ENCODE peak calls at places on chromosomes 4 and X, in ten cellular contexts. D is RWPE1; Q is transverse colon; F is ovary; V is A549; O is kidney; P is right cardiac atrium; A is Panc1; E is H9; C is CD4-positive, alpha-beta memory T cell. K is an unnamed sample.

GRCh38 chr4:52103314-52103713 is 52.2 kb downstream of the SPATA18 start:
- DNase-seq in E (no peak), A (peak), D (peak), O (no peak), F (no peak), V (peak), Q (no peak), P (no peak), C (no peak), K (no peak)

GRCh38 chrX:103535206-103535605 is 15.9 kb upstream of the RAB40A start:
- DNase-seq in P (no peak), C (no peak), Q (no peak), E (no peak), V (no peak), A (no peak), D (no peak), F (no peak), O (no peak), K (no peak)

GRCh38 chr4:949656-950055 is 17.4 kb downstream of the TMEM175 start:
- DNase-seq in O (peak), D (no peak), Q (no peak), F (no peak), C (no peak), P (no peak), V (no peak), A (no peak), E (no peak), K (no peak)

GRCh38 chr4:42150653-42151567 is 1.5 kb downstream of the BEND4 start:
- DNase-seq in P (peak), V (no peak), O (peak), E (peak), A (no peak), D (no peak), F (no peak), C (no peak), Q (peak), K (no peak)

GRCh38 chrX:109987884-109988283 is 15.0 kb upstream of the TMEM164 start:
- DNase-seq in D (no peak), A (no peak), F (peak), P (no peak), E (no peak), C (no peak), V (no peak), Q (no peak), O (no peak), K (no peak)

GRCh38 chr4:121278811-121279368 is 101.9 kb downstream of the QRFPR start:
- DNase-seq in V (no peak), P (no peak), D (no peak), C (no peak), F (no peak), E (no peak), Q (no peak), A (no peak), O (no peak), K (peak)

GRCh38 chrX:7045238-7045955 is 102.1 kb upstream of the STS start:
- DNase-seq in C (no peak), E (no peak), F (no peak), O (no peak), A (no peak), V (no peak), Q (no peak), D (no peak), P (no peak), K (no peak)

GRCh38 chr4:121070696-121071639 is 1.4 kb downstream of the NDNF start:
- DNase-seq in O (peak), Q (peak), A (no peak), C (peak), D (peak), P (peak), F (peak), E (peak), V (peak), K (no peak)

GRCh38 chr4:92305878-92306520 is 2.2 kb downstream of the GRID2 start:
- DNase-seq in E (no peak), O (peak), P (no peak), D (no peak), F (no peak), A (no peak), Q (no peak), C (no peak), V (no peak), K (no peak)

GRCh38 chr4:176735300-176735699 is 57.4 kb downstream of the VEGFC start:
- DNase-seq in E (no peak), C (no peak), D (no peak), V (no peak), A (no peak), O (no peak), P (no peak), F (no peak), Q (no peak), K (peak)

GRCh38 chr4:3062466-3062865 is 11.9 kb downstream of the HTT-AS start:
- DNase-seq in O (no peak), Q (no peak), C (no peak), E (no peak), P (no peak), V (no peak), F (no peak), A (no peak), D (no peak), K (no peak)

GRCh38 chr4:182937268-182938208 is 20.4 kb upstream of the DCTD start:
- DNase-seq in D (no peak), P (no peak), Q (no peak), E (no peak), F (no peak), O (no peak), C (no peak), V (no peak), A (no peak), K (no peak)

GRCh38 chr4:39559641-39560040 is 32.4 kb upstream of the UGDH start:
- DNase-seq in V (peak), A (no peak), P (peak), Q (peak), C (no peak), O (no peak), D (no peak), F (no peak), E (no peak), K (no peak)

GRCh38 chrX:120874678-120875557 is 748 bp downstream of the CT47B1 start:
- DNase-seq in Q (no peak), A (no peak), O (peak), V (no peak), P (no peak), D (no peak), C (no peak), F (no peak), E (no peak), K (no peak)

GRCh38 chrX:133575501-133575900 is 160.2 kb upstream of the GPC4 start:
- DNase-seq in C (no peak), A (no peak), Q (no peak), P (no peak), D (no peak), O (no peak), F (no peak), V (no peak), E (no peak), K (no peak)

GRCh38 chr4:55500072-55500471 is 46.6 kb downstream of the CLOCK start:
- DNase-seq in E (no peak), F (no peak), V (no peak), D (no peak), C (no peak), A (no peak), Q (no peak), O (no peak), P (no peak), K (no peak)

GRCh38 chr4:119729815-119730643 is 101.4 kb upstream of the PDE5A start:
- DNase-seq in A (peak), D (peak), P (peak), E (no peak), F (no peak), V (peak), Q (peak), C (no peak), O (peak), K (peak)

GRCh38 chrX:141903400-141904155 is at the start of gene MAGEC1:
- DNase-seq in E (no peak), Q (no peak), D (no peak), A (no peak), O (no peak), F (no peak), V (no peak), P (no peak), C (no peak), K (no peak)

GRCh38 chrX:150508018-150508417 is 60.4 kb upstream of the MTM1 start:
- DNase-seq in E (no peak), Q (no peak), P (no peak), C (no peak), V (no peak), D (no peak), O (no peak), A (no peak), F (peak), K (no peak)

GRCh38 chrX:16320765-16321355 is 153.6 kb downstream of the MAGEB17 start:
- DNase-seq in C (no peak), P (no peak), D (peak), V (peak), F (no peak), E (no peak), Q (no peak), A (no peak), O (no peak), K (peak)

GRCh38 chr4:99024481-99025275 is 29.2 kb downstream of the METAP1 start:
- DNase-seq in E (no peak), V (peak), Q (peak), F (no peak), O (no peak), P (no peak), D (no peak), A (no peak), C (no peak), K (no peak)
- H3K27ac ChIP-seq in E (no peak), V (peak), Q (peak), F (no peak), O (peak), P (peak), D (no peak), A (no peak), C (no peak), K (no peak)

GRCh38 chr4:8181844-8182243 is 17.2 kb upstream of the SH3TC1 start:
- DNase-seq in A (no peak), F (no peak), E (no peak), P (peak), C (no peak), V (peak), D (no peak), O (peak), Q (peak), K (no peak)
- H3K27ac ChIP-seq in A (no peak), F (no peak), E (no peak), P (no peak), C (no peak), V (peak), D (peak), O (peak), Q (peak), K (no peak)

GRCh38 chr4:186728631-186729271 is 5.1 kb upstream of the FAT1 start:
- DNase-seq in E (no peak), D (peak), P (no peak), A (no peak), C (no peak), V (peak), Q (no peak), O (no peak), F (no peak), K (no peak)
- H3K27ac ChIP-seq in E (no peak), D (peak), P (no peak), A (peak), C (no peak), V (peak), Q (peak), O (no peak), F (no peak), K (no peak)

DNA sequence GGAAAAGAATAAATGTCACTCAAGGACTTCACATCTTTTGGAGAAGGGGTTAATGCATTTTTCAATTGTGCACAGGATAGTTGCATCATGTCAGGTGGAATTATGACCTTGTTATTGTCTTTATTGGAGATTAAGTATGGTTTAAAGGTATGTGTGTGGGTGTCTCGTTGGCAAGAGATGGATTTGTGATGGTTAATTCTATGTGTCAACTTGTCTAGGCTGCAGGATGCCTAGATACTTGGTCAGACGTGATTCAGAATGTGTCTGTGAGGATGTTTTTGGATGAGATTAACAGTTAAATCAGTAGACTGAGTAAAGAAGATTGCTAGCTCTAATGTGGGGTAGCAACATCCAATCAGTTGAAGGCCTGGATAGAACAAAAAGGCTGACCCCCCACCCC is 42.2 kb upstream of the HSD17B10 start:
- DNase-seq in A (no peak), Q (no peak), D (peak), E (no peak), P (no peak), V (peak), F (no peak), O (no peak), C (no peak), K (no peak)
- H3K27ac ChIP-seq in A (no peak), Q (no peak), D (no peak), E (no peak), P (no peak), V (no peak), F (no peak), O (no peak), C (no peak), K (no peak)